ENCODE peak calls at places on chromosomes 2 and 18, in ten cellular contexts. One of them, this sample, is unnamed.

GRCh38 chr2:42567389-42567788 is 1.0 kb upstream of the MTA3 start:
- DNase-seq in BE2C: no peak
- DNase-seq in upper lobe of right lung: no peak
- DNase-seq in astrocyte of the spinal cord: peak
- DNase-seq in kidney: no peak
- DNase-seq in AG09319: no peak
- DNase-seq in GM20000: no peak
- DNase-seq in fibroblast of mammary gland: peak
- DNase-seq in heart right ventricle: no peak
- DNase-seq in heart left ventricle: no peak
- DNase-seq in this sample: no peak

GRCh38 chr2:1287427-1287826 is 125.8 kb upstream of the TPO start:
- DNase-seq in BE2C: no peak
- DNase-seq in upper lobe of right lung: no peak
- DNase-seq in astrocyte of the spinal cord: no peak
- DNase-seq in kidney: no peak
- DNase-seq in AG09319: no peak
- DNase-seq in GM20000: no peak
- DNase-seq in fibroblast of mammary gland: no peak
- DNase-seq in heart right ventricle: no peak
- DNase-seq in heart left ventricle: no peak
- DNase-seq in this sample: no peak

GRCh38 chr18:2994603-2995432 is 18.1 kb downstream of the LPIN2 start:
- DNase-seq in BE2C: peak
- DNase-seq in upper lobe of right lung: no peak
- DNase-seq in astrocyte of the spinal cord: no peak
- DNase-seq in kidney: no peak
- DNase-seq in AG09319: no peak
- DNase-seq in GM20000: peak
- DNase-seq in fibroblast of mammary gland: no peak
- DNase-seq in heart right ventricle: no peak
- DNase-seq in heart left ventricle: peak
- DNase-seq in this sample: peak

GRCh38 chr2:118123561-118124232 is 35.4 kb downstream of the INSIG2 start:
- DNase-seq in BE2C: no peak
- DNase-seq in upper lobe of right lung: no peak
- DNase-seq in astrocyte of the spinal cord: peak
- DNase-seq in kidney: no peak
- DNase-seq in AG09319: peak
- DNase-seq in GM20000: no peak
- DNase-seq in fibroblast of mammary gland: peak
- DNase-seq in heart right ventricle: no peak
- DNase-seq in heart left ventricle: no peak
- DNase-seq in this sample: no peak

GRCh38 chr18:27899893-27900292 is 277.0 kb downstream of the CDH2 start:
- DNase-seq in BE2C: no peak
- DNase-seq in upper lobe of right lung: no peak
- DNase-seq in astrocyte of the spinal cord: no peak
- DNase-seq in kidney: no peak
- DNase-seq in AG09319: no peak
- DNase-seq in GM20000: no peak
- DNase-seq in fibroblast of mammary gland: no peak
- DNase-seq in heart right ventricle: no peak
- DNase-seq in heart left ventricle: no peak
- DNase-seq in this sample: no peak

GRCh38 chr2:20476481-20476880 is 29.6 kb downstream of the RHOB start:
- DNase-seq in BE2C: no peak
- DNase-seq in upper lobe of right lung: no peak
- DNase-seq in astrocyte of the spinal cord: no peak
- DNase-seq in kidney: no peak
- DNase-seq in AG09319: no peak
- DNase-seq in GM20000: no peak
- DNase-seq in fibroblast of mammary gland: no peak
- DNase-seq in heart right ventricle: no peak
- DNase-seq in heart left ventricle: no peak
- DNase-seq in this sample: no peak

GRCh38 chr18:21115519-21116411 is 4.2 kb upstream of the ROCK1 start:
- DNase-seq in BE2C: no peak
- DNase-seq in upper lobe of right lung: peak
- DNase-seq in astrocyte of the spinal cord: peak
- DNase-seq in kidney: no peak
- DNase-seq in AG09319: peak
- DNase-seq in GM20000: no peak
- DNase-seq in fibroblast of mammary gland: peak
- DNase-seq in heart right ventricle: no peak
- DNase-seq in heart left ventricle: no peak
- DNase-seq in this sample: no peak

GRCh38 chr2:43539991-43540860 is 55.6 kb downstream of the THADA start:
- DNase-seq in BE2C: no peak
- DNase-seq in upper lobe of right lung: no peak
- DNase-seq in astrocyte of the spinal cord: peak
- DNase-seq in kidney: peak
- DNase-seq in AG09319: peak
- DNase-seq in GM20000: no peak
- DNase-seq in fibroblast of mammary gland: peak
- DNase-seq in heart right ventricle: peak
- DNase-seq in heart left ventricle: peak
- DNase-seq in this sample: no peak

GRCh38 chr18:48670751-48671560 is 132.1 kb downstream of the CTIF start:
- DNase-seq in BE2C: no peak
- DNase-seq in upper lobe of right lung: peak
- DNase-seq in astrocyte of the spinal cord: no peak
- DNase-seq in kidney: no peak
- DNase-seq in AG09319: no peak
- DNase-seq in GM20000: no peak
- DNase-seq in fibroblast of mammary gland: no peak
- DNase-seq in heart right ventricle: no peak
- DNase-seq in heart left ventricle: no peak
- DNase-seq in this sample: no peak

GRCh38 chr18:12908706-12909105 is 24.7 kb upstream of the PTPN2 start:
- DNase-seq in BE2C: no peak
- DNase-seq in upper lobe of right lung: no peak
- DNase-seq in astrocyte of the spinal cord: no peak
- DNase-seq in kidney: no peak
- DNase-seq in AG09319: no peak
- DNase-seq in GM20000: no peak
- DNase-seq in fibroblast of mammary gland: peak
- DNase-seq in heart right ventricle: no peak
- DNase-seq in heart left ventricle: no peak
- DNase-seq in this sample: no peak

GRCh38 chr2:98445167-98445522 is 487 bp downstream of the INPP4A start:
- DNase-seq in BE2C: no peak
- DNase-seq in upper lobe of right lung: no peak
- DNase-seq in astrocyte of the spinal cord: peak
- DNase-seq in kidney: no peak
- DNase-seq in AG09319: no peak
- DNase-seq in GM20000: peak
- DNase-seq in fibroblast of mammary gland: no peak
- DNase-seq in heart right ventricle: no peak
- DNase-seq in heart left ventricle: peak
- DNase-seq in this sample: peak

DNA sequence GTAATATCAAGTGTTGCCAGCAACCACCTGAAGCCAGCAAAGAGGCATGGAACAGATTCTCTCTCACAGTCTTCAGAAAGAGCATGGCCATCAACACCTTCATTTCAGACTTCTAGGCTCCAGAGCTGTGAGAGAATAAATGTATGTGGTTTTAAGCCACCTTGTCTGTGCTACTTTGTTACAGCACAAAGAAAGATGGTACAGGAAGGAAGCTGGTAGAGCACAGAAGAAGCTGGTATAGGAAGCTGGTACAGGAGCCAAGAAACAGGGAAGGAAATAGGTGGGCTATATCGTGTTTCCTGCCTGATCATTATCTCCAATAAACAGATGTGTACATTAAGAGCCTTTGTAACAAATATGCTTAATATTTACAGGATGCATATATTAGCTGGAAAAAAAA is 217.5 kb downstream of the DPP10 start:
- DNase-seq in BE2C: no peak
- DNase-seq in upper lobe of right lung: no peak
- DNase-seq in astrocyte of the spinal cord: no peak
- DNase-seq in kidney: no peak
- DNase-seq in AG09319: no peak
- DNase-seq in GM20000: no peak
- DNase-seq in fibroblast of mammary gland: no peak
- DNase-seq in heart right ventricle: no peak
- DNase-seq in heart left ventricle: no peak
- DNase-seq in this sample: no peak
- TF ChIP-seq CTCF in BE2C: no peak
- TF ChIP-seq CTCF in upper lobe of right lung: no peak
- TF ChIP-seq CTCF in astrocyte of the spinal cord: no peak
- TF ChIP-seq CTCF in kidney: no peak
- TF ChIP-seq CTCF in AG09319: no peak
- TF ChIP-seq CTCF in GM20000: no peak
- TF ChIP-seq CTCF in fibroblast of mammary gland: no peak
- TF ChIP-seq CTCF in heart right ventricle: no peak
- TF ChIP-seq CTCF in heart left ventricle: no peak
- TF ChIP-seq CTCF in this sample: no peak

GRCh38 chr2:171160630-171161424 is at the start of gene TLK1:
- DNase-seq in BE2C: peak
- DNase-seq in upper lobe of right lung: peak
- DNase-seq in astrocyte of the spinal cord: peak
- DNase-seq in kidney: peak
- DNase-seq in AG09319: peak
- DNase-seq in GM20000: peak
- DNase-seq in fibroblast of mammary gland: peak
- DNase-seq in heart right ventricle: peak
- DNase-seq in heart left ventricle: peak
- DNase-seq in this sample: peak

GRCh38 chr2:171160119-171160629 is 519 bp downstream of the TLK1 start:
- DNase-seq in BE2C: peak
- DNase-seq in upper lobe of right lung: peak
- DNase-seq in astrocyte of the spinal cord: peak
- DNase-seq in kidney: peak
- DNase-seq in AG09319: peak
- DNase-seq in GM20000: peak
- DNase-seq in fibroblast of mammary gland: peak
- DNase-seq in heart right ventricle: peak
- DNase-seq in heart left ventricle: peak
- DNase-seq in this sample: peak

GRCh38 chr2:171158790-171159325 is 1.8 kb downstream of the TLK1 start:
- DNase-seq in BE2C: no peak
- DNase-seq in upper lobe of right lung: no peak
- DNase-seq in astrocyte of the spinal cord: no peak
- DNase-seq in kidney: no peak
- DNase-seq in AG09319: no peak
- DNase-seq in GM20000: peak
- DNase-seq in fibroblast of mammary gland: no peak
- DNase-seq in heart right ventricle: no peak
- DNase-seq in heart left ventricle: no peak
- DNase-seq in this sample: no peak

GRCh38 chr2:171158036-171158789 is 2.5 kb downstream of the TLK1 start:
- DNase-seq in BE2C: no peak
- DNase-seq in upper lobe of right lung: no peak
- DNase-seq in astrocyte of the spinal cord: no peak
- DNase-seq in kidney: no peak
- DNase-seq in AG09319: no peak
- DNase-seq in GM20000: peak
- DNase-seq in fibroblast of mammary gland: no peak
- DNase-seq in heart right ventricle: no peak
- DNase-seq in heart left ventricle: no peak
- DNase-seq in this sample: peak

GRCh38 chr2:171159326-171160118 is 1.2 kb downstream of the TLK1 start:
- DNase-seq in BE2C: peak
- DNase-seq in upper lobe of right lung: no peak
- DNase-seq in astrocyte of the spinal cord: peak
- DNase-seq in kidney: peak
- DNase-seq in AG09319: peak
- DNase-seq in GM20000: peak
- DNase-seq in fibroblast of mammary gland: peak
- DNase-seq in heart right ventricle: peak
- DNase-seq in heart left ventricle: peak
- DNase-seq in this sample: peak
- TF ChIP-seq CTCF in BE2C: peak
- TF ChIP-seq CTCF in upper lobe of right lung: peak
- TF ChIP-seq CTCF in astrocyte of the spinal cord: peak
- TF ChIP-seq CTCF in kidney: peak
- TF ChIP-seq CTCF in AG09319: peak
- TF ChIP-seq CTCF in GM20000: no peak
- TF ChIP-seq CTCF in fibroblast of mammary gland: peak
- TF ChIP-seq CTCF in heart right ventricle: peak
- TF ChIP-seq CTCF in heart left ventricle: no peak
- TF ChIP-seq CTCF in this sample: peak

DNA sequence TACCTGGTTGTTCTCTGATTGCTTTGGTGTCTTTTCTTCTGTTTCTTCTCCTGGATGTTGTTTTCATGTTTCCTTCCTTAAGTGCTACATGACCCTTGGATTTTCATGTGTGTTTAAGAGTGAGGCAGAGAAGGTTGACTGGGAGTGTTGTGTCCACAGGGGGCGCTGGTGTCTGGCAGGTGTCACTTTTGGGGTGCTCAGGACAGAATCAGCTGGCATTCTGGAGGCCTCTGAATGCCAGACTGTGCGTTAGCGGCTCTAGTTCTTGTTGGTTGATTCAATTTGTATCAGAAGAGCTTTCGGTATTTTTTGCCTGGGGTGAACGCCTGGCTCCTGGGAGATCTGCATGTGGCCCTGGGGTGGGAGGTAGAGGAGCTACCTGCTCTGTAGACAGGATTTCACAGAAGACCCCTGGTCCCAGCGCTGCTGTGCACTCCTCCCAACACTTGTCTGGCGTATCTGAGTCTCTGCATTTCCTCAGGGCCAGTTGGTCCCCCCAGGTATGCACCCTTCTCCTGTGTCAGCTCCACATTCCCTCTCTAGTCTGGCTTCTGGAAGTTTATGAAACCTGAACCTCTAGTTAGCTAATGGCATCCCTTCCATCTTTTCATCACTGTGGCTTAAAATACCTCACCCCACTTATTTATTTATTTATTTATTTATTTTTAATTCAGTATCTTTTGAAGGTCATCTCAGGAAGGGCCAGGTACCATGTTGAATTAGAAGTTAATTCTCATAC is 1.1 kb downstream of the GREB1 start:
- DNase-seq in BE2C: no peak
- DNase-seq in upper lobe of right lung: no peak
- DNase-seq in astrocyte of the spinal cord: no peak
- DNase-seq in kidney: no peak
- DNase-seq in AG09319: no peak
- DNase-seq in GM20000: no peak
- DNase-seq in fibroblast of mammary gland: no peak
- DNase-seq in heart right ventricle: no peak
- DNase-seq in heart left ventricle: no peak
- DNase-seq in this sample: no peak
- TF ChIP-seq CTCF in BE2C: peak
- TF ChIP-seq CTCF in upper lobe of right lung: no peak
- TF ChIP-seq CTCF in astrocyte of the spinal cord: peak
- TF ChIP-seq CTCF in kidney: no peak
- TF ChIP-seq CTCF in AG09319: no peak
- TF ChIP-seq CTCF in GM20000: no peak
- TF ChIP-seq CTCF in fibroblast of mammary gland: peak
- TF ChIP-seq CTCF in heart right ventricle: no peak
- TF ChIP-seq CTCF in heart left ventricle: no peak
- TF ChIP-seq CTCF in this sample: peak

DNA sequence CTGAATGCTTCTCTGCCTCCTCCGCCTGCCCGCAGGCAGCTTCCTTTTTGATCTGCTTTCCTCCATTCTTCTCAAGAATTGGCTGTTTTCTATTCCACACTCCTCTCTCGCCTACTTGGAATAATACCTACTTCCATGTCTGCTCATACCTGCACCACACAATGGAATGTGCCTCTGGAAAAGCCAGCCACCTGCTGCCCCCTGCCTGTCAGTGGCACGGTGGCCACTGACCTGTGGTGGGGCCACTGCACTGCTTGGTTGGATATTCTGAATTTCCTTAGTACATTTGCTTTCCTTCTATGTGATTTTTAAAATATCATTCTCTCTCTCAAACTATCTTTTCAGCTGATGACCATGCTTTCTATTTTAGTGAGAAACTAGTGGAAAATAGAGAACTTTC is 406.9 kb downstream of the DCDC2C start:
- DNase-seq in BE2C: no peak
- DNase-seq in upper lobe of right lung: no peak
- DNase-seq in astrocyte of the spinal cord: no peak
- DNase-seq in kidney: no peak
- DNase-seq in AG09319: no peak
- DNase-seq in GM20000: no peak
- DNase-seq in fibroblast of mammary gland: no peak
- DNase-seq in heart right ventricle: no peak
- DNase-seq in heart left ventricle: no peak
- DNase-seq in this sample: no peak
- TF ChIP-seq CTCF in BE2C: peak
- TF ChIP-seq CTCF in upper lobe of right lung: peak
- TF ChIP-seq CTCF in astrocyte of the spinal cord: no peak
- TF ChIP-seq CTCF in kidney: no peak
- TF ChIP-seq CTCF in AG09319: no peak
- TF ChIP-seq CTCF in GM20000: no peak
- TF ChIP-seq CTCF in fibroblast of mammary gland: no peak
- TF ChIP-seq CTCF in heart right ventricle: no peak
- TF ChIP-seq CTCF in heart left ventricle: no peak
- TF ChIP-seq CTCF in this sample: no peak